ENCODE peak calls at places on chromosomes 3 and 15, in eight cellular contexts. One of them, this sample, is unnamed.

GRCh38 chr15:80706161-80706560 is 11.1 kb downstream of the ABHD17C start:
- DNase-seq in psoas muscle: no peak
- DNase-seq in osteocyte: no peak
- DNase-seq in kidney glomerular epithelial cell: no peak
- DNase-seq in AG08396: no peak
- DNase-seq in activated T-helper 1 cell treated with Interleukin-2 at 50 U/mL for 16 hours: no peak
- DNase-seq in NCI-H1048: no peak
- DNase-seq in COR-L47: no peak
- DNase-seq in this sample: no peak

GRCh38 chr3:40843851-40844548 is 319.2 kb downstream of the ZNF621 start:
- DNase-seq in psoas muscle: no peak
- DNase-seq in osteocyte: peak
- DNase-seq in kidney glomerular epithelial cell: no peak
- DNase-seq in AG08396: no peak
- DNase-seq in activated T-helper 1 cell treated with Interleukin-2 at 50 U/mL for 16 hours: no peak
- DNase-seq in NCI-H1048: peak
- DNase-seq in COR-L47: no peak
- DNase-seq in this sample: no peak

GRCh38 chr15:89817701-89818280 is 3.1 kb upstream of the ANPEP start:
- DNase-seq in psoas muscle: no peak
- DNase-seq in osteocyte: no peak
- DNase-seq in kidney glomerular epithelial cell: no peak
- DNase-seq in AG08396: no peak
- DNase-seq in activated T-helper 1 cell treated with Interleukin-2 at 50 U/mL for 16 hours: no peak
- DNase-seq in NCI-H1048: no peak
- DNase-seq in COR-L47: no peak
- DNase-seq in this sample: no peak

GRCh38 chr3:178847170-178847569 is 224.4 kb downstream of the ZMAT3 start:
- DNase-seq in psoas muscle: no peak
- DNase-seq in osteocyte: no peak
- DNase-seq in kidney glomerular epithelial cell: peak
- DNase-seq in AG08396: no peak
- DNase-seq in activated T-helper 1 cell treated with Interleukin-2 at 50 U/mL for 16 hours: no peak
- DNase-seq in NCI-H1048: no peak
- DNase-seq in COR-L47: no peak
- DNase-seq in this sample: no peak

GRCh38 chr3:47961815-47962606 is 54.2 kb downstream of the MAP4 start:
- DNase-seq in psoas muscle: no peak
- DNase-seq in osteocyte: no peak
- DNase-seq in kidney glomerular epithelial cell: no peak
- DNase-seq in AG08396: no peak
- DNase-seq in activated T-helper 1 cell treated with Interleukin-2 at 50 U/mL for 16 hours: peak
- DNase-seq in NCI-H1048: no peak
- DNase-seq in COR-L47: peak
- DNase-seq in this sample: no peak

GRCh38 chr15:99504823-99505551 is 60.8 kb upstream of the MEF2A start:
- DNase-seq in psoas muscle: no peak
- DNase-seq in osteocyte: no peak
- DNase-seq in kidney glomerular epithelial cell: no peak
- DNase-seq in AG08396: no peak
- DNase-seq in activated T-helper 1 cell treated with Interleukin-2 at 50 U/mL for 16 hours: no peak
- DNase-seq in NCI-H1048: no peak
- DNase-seq in COR-L47: peak
- DNase-seq in this sample: peak

GRCh38 chr3:178618197-178618596 is 82.0 kb downstream of the KCNMB2 start:
- DNase-seq in psoas muscle: no peak
- DNase-seq in osteocyte: no peak
- DNase-seq in kidney glomerular epithelial cell: no peak
- DNase-seq in AG08396: peak
- DNase-seq in activated T-helper 1 cell treated with Interleukin-2 at 50 U/mL for 16 hours: no peak
- DNase-seq in NCI-H1048: no peak
- DNase-seq in COR-L47: no peak
- DNase-seq in this sample: no peak

GRCh38 chr15:31326729-31327673 is at the start of gene KLF13:
- DNase-seq in psoas muscle: peak
- DNase-seq in osteocyte: no peak
- DNase-seq in kidney glomerular epithelial cell: no peak
- DNase-seq in AG08396: peak
- DNase-seq in activated T-helper 1 cell treated with Interleukin-2 at 50 U/mL for 16 hours: peak
- DNase-seq in NCI-H1048: peak
- DNase-seq in COR-L47: peak
- DNase-seq in this sample: no peak

GRCh38 chr15:98866503-98866902 is 141.1 kb downstream of the PGPEP1L start:
- DNase-seq in psoas muscle: no peak
- DNase-seq in osteocyte: no peak
- DNase-seq in kidney glomerular epithelial cell: peak
- DNase-seq in AG08396: peak
- DNase-seq in activated T-helper 1 cell treated with Interleukin-2 at 50 U/mL for 16 hours: no peak
- DNase-seq in NCI-H1048: peak
- DNase-seq in COR-L47: no peak
- DNase-seq in this sample: no peak

GRCh38 chr3:66038384-66038725 is 363 bp downstream of the MAGI1 start:
- DNase-seq in psoas muscle: no peak
- DNase-seq in osteocyte: no peak
- DNase-seq in kidney glomerular epithelial cell: no peak
- DNase-seq in AG08396: peak
- DNase-seq in activated T-helper 1 cell treated with Interleukin-2 at 50 U/mL for 16 hours: no peak
- DNase-seq in NCI-H1048: no peak
- DNase-seq in COR-L47: no peak
- DNase-seq in this sample: no peak